ENCODE peak calls at places on chromosomes 11 and 22, in five cellular contexts. One of them, this sample, is unnamed.

GRCh38 chr11:100863080-100863581 is 176.0 kb downstream of the ARHGAP42 start:
- DNase-seq in A549: peak
- DNase-seq in brain microvascular endothelial cell: peak
- DNase-seq in heart right ventricle: peak
- DNase-seq in H9: no peak
- DNase-seq in this sample: peak

GRCh38 chr22:20419664-20419951 is 18.0 kb downstream of the SCARF2 start:
- DNase-seq in A549: no peak
- DNase-seq in brain microvascular endothelial cell: no peak
- DNase-seq in heart right ventricle: no peak
- DNase-seq in H9: no peak
- DNase-seq in this sample: no peak

GRCh38 chr22:43066844-43067385 is 22.3 kb downstream of the TTLL1 start:
- DNase-seq in A549: no peak
- DNase-seq in brain microvascular endothelial cell: peak
- DNase-seq in heart right ventricle: no peak
- DNase-seq in H9: no peak
- DNase-seq in this sample: peak

GRCh38 chr11:117830072-117830471 is 5.5 kb upstream of the FXYD2 start:
- DNase-seq in A549: no peak
- DNase-seq in brain microvascular endothelial cell: no peak
- DNase-seq in heart right ventricle: peak
- DNase-seq in H9: peak
- DNase-seq in this sample: no peak

GRCh38 chr22:41780714-41781507 is 19.6 kb upstream of the CCDC134 start:
- DNase-seq in A549: no peak
- DNase-seq in brain microvascular endothelial cell: peak
- DNase-seq in heart right ventricle: peak
- DNase-seq in H9: no peak
- DNase-seq in this sample: peak

GRCh38 chr11:62856333-62856910 is 17.0 kb upstream of the WDR74 start:
- DNase-seq in A549: no peak
- DNase-seq in brain microvascular endothelial cell: no peak
- DNase-seq in heart right ventricle: no peak
- DNase-seq in H9: no peak
- DNase-seq in this sample: no peak

GRCh38 chr22:40036591-40037225 is 42.0 kb downstream of the FAM83F start:
- DNase-seq in A549: peak
- DNase-seq in brain microvascular endothelial cell: peak
- DNase-seq in heart right ventricle: peak
- DNase-seq in H9: peak
- DNase-seq in this sample: peak

GRCh38 chr11:76455331-76455730 is 10.5 kb downstream of the EMSY start:
- DNase-seq in A549: no peak
- DNase-seq in brain microvascular endothelial cell: peak
- DNase-seq in heart right ventricle: no peak
- DNase-seq in H9: peak
- DNase-seq in this sample: no peak

GRCh38 chr22:27844256-27844655 is 42.7 kb upstream of the MN1 start:
- DNase-seq in A549: no peak
- DNase-seq in brain microvascular endothelial cell: no peak
- DNase-seq in heart right ventricle: no peak
- DNase-seq in H9: no peak
- DNase-seq in this sample: no peak

GRCh38 chr11:62552931-62553838 is 6.6 kb upstream of the AHNAK start:
- DNase-seq in A549: peak
- DNase-seq in brain microvascular endothelial cell: peak
- DNase-seq in heart right ventricle: peak
- DNase-seq in H9: peak
- DNase-seq in this sample: peak

GRCh38 chr11:1178906-1179305 is 21.2 kb downstream of the MUC5AC start:
- DNase-seq in A549: no peak
- DNase-seq in brain microvascular endothelial cell: no peak
- DNase-seq in heart right ventricle: no peak
- DNase-seq in H9: no peak
- DNase-seq in this sample: no peak

GRCh38 chr11:125449586-125449985 is 46.5 kb downstream of the FEZ1 start:
- DNase-seq in A549: no peak
- DNase-seq in brain microvascular endothelial cell: no peak
- DNase-seq in heart right ventricle: no peak
- DNase-seq in H9: no peak
- DNase-seq in this sample: no peak

GRCh38 chr11:134040386-134041297 is 28.2 kb upstream of the JAM3 start:
- DNase-seq in A549: no peak
- DNase-seq in brain microvascular endothelial cell: peak
- DNase-seq in heart right ventricle: no peak
- DNase-seq in H9: no peak
- DNase-seq in this sample: peak

GRCh38 chr11:124179311-124179710 is 3.8 kb upstream of the OR10D3 start:
- DNase-seq in A549: no peak
- DNase-seq in brain microvascular endothelial cell: no peak
- DNase-seq in heart right ventricle: no peak
- DNase-seq in H9: no peak
- DNase-seq in this sample: no peak

GRCh38 chr11:26095340-26095739 is 236.6 kb upstream of the ANO3 start:
- DNase-seq in A549: peak
- DNase-seq in brain microvascular endothelial cell: no peak
- DNase-seq in heart right ventricle: no peak
- DNase-seq in H9: no peak
- DNase-seq in this sample: no peak

GRCh38 chr11:19444231-19444630 is 203.5 kb upstream of the E2F8 start:
- DNase-seq in A549: no peak
- DNase-seq in brain microvascular endothelial cell: no peak
- DNase-seq in heart right ventricle: no peak
- DNase-seq in H9: no peak
- DNase-seq in this sample: peak

GRCh38 chr22:42277232-42277753 is 6.8 kb upstream of the TCF20 start:
- DNase-seq in A549: no peak
- DNase-seq in brain microvascular endothelial cell: no peak
- DNase-seq in heart right ventricle: no peak
- DNase-seq in H9: no peak
- DNase-seq in this sample: no peak

GRCh38 chr11:106012744-106013143 is 9.3 kb downstream of the MSANTD4 start:
- DNase-seq in A549: no peak
- DNase-seq in brain microvascular endothelial cell: peak
- DNase-seq in heart right ventricle: peak
- DNase-seq in H9: no peak
- DNase-seq in this sample: peak

GRCh38 chr11:87466228-87466627 is 428.5 kb downstream of the TMEM135 start:
- DNase-seq in A549: no peak
- DNase-seq in brain microvascular endothelial cell: no peak
- DNase-seq in heart right ventricle: no peak
- DNase-seq in H9: no peak
- DNase-seq in this sample: no peak

GRCh38 chr22:46732513-46732912 is 5.5 kb downstream of the CERK start:
- DNase-seq in A549: no peak
- DNase-seq in brain microvascular endothelial cell: no peak
- DNase-seq in heart right ventricle: no peak
- DNase-seq in H9: no peak
- DNase-seq in this sample: no peak

GRCh38 chr11:88886796-88887195 is 179.0 kb downstream of the GRM5 start:
- DNase-seq in A549: peak
- DNase-seq in brain microvascular endothelial cell: peak
- DNase-seq in heart right ventricle: no peak
- DNase-seq in H9: peak
- DNase-seq in this sample: peak

GRCh38 chr11:47179655-47179991 is 2.9 kb upstream of the ARFGAP2 start:
- DNase-seq in A549: peak
- DNase-seq in brain microvascular endothelial cell: peak
- DNase-seq in heart right ventricle: no peak
- DNase-seq in H9: peak
- DNase-seq in this sample: peak

GRCh38 chr11:33324211-33324985 is 67.2 kb downstream of the HIPK3 start:
- DNase-seq in A549: no peak
- DNase-seq in brain microvascular endothelial cell: no peak
- DNase-seq in heart right ventricle: no peak
- DNase-seq in H9: no peak
- DNase-seq in this sample: no peak

GRCh38 chr11:91926967-91927366 is 297.7 kb upstream of the FAT3 start:
- DNase-seq in A549: no peak
- DNase-seq in brain microvascular endothelial cell: no peak
- DNase-seq in heart right ventricle: no peak
- DNase-seq in H9: no peak
- DNase-seq in this sample: peak

GRCh38 chr22:38177926-38178604 is 3.6 kb downstream of the PLA2G6 start:
- DNase-seq in A549: peak
- DNase-seq in brain microvascular endothelial cell: peak
- DNase-seq in heart right ventricle: no peak
- DNase-seq in H9: no peak
- DNase-seq in this sample: peak

GRCh38 chr22:24416611-24417010 is 10.8 kb upstream of the ADORA2A start:
- DNase-seq in A549: no peak
- DNase-seq in brain microvascular endothelial cell: no peak
- DNase-seq in heart right ventricle: no peak
- DNase-seq in H9: no peak
- DNase-seq in this sample: no peak

DNA sequence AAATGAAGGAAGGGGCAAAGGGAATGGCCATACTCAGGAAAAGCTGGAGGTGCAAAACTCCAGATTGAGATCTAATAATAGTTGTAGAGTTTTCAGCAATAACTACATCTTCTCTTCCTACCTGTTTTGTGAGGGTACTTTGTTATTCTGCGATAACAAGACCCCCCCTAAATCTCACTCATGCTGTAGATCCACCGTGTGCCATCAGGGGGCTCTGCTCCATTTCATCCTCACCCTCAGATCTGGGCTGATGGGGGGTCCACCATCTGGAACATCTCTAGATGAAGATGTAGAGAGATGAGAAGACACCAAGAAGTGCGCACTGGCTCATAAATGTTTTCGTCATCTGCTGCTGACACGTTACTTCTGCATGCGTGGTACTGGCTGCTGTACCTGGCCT is 135.9 kb upstream of the KIRREL3 start:
- DNase-seq in A549: no peak
- DNase-seq in brain microvascular endothelial cell: no peak
- DNase-seq in heart right ventricle: no peak
- DNase-seq in H9: no peak
- DNase-seq in this sample: no peak
- TF ChIP-seq CTCF in A549: no peak
- TF ChIP-seq CTCF in brain microvascular endothelial cell: peak
- TF ChIP-seq CTCF in heart right ventricle: no peak
- TF ChIP-seq CTCF in H9: peak
- TF ChIP-seq CTCF in this sample: no peak

DNA sequence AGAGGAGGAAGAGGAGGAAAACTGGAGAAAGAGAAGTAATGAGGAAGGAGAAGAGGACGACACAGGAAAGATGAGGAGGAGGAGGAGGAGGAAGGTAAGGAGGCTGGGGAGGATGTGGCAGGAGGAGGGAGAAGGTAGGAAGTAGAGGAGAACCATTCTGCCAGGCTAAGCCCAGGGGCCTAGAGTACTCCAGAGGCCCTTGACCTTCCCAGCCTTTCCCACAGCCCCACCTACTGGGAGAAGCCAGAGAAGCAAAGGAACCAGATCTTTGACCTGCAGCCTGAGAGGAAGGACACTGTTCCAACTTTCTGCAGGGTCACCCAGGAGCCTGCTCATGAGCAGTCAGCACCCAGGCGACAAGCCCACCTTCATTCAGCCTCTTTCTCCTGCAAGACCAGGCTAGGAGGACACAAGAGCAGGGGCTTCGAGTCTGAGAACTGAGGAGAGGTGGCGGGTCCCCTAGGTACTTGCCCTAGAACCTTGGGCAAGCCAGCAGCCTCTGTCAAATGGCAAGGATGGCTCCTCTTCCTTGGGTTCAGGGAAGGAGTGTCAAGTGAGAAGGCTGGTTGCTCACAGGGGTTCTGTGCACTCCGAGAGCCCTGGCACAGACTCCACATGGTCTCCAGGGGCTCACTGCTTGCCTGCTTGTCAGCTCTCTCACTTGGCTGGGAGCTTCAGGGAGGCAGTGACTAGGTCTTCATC is 27.9 kb upstream of the OAF start:
- DNase-seq in A549: peak
- DNase-seq in brain microvascular endothelial cell: no peak
- DNase-seq in heart right ventricle: peak
- DNase-seq in H9: peak
- DNase-seq in this sample: peak
- TF ChIP-seq CTCF in A549: no peak
- TF ChIP-seq CTCF in brain microvascular endothelial cell: peak
- TF ChIP-seq CTCF in heart right ventricle: peak
- TF ChIP-seq CTCF in H9: peak
- TF ChIP-seq CTCF in this sample: peak

GRCh38 chr22:33811208-33811607 is 109.1 kb downstream of the LARGE1 start:
- DNase-seq in A549: no peak
- DNase-seq in brain microvascular endothelial cell: no peak
- DNase-seq in heart right ventricle: no peak
- DNase-seq in H9: no peak
- DNase-seq in this sample: no peak
- TF ChIP-seq CTCF in A549: no peak
- TF ChIP-seq CTCF in brain microvascular endothelial cell: no peak
- TF ChIP-seq CTCF in heart right ventricle: no peak
- TF ChIP-seq CTCF in H9: no peak
- TF ChIP-seq CTCF in this sample: no peak

GRCh38 chr11:34449013-34449412 is 10.3 kb downstream of the CAT start:
- DNase-seq in A549: no peak
- DNase-seq in brain microvascular endothelial cell: peak
- DNase-seq in heart right ventricle: no peak
- DNase-seq in H9: no peak
- DNase-seq in this sample: peak

GRCh38 chr11:34446389-34446788 is 7.7 kb downstream of the CAT start:
- DNase-seq in A549: no peak
- DNase-seq in brain microvascular endothelial cell: no peak
- DNase-seq in heart right ventricle: no peak
- DNase-seq in H9: no peak
- DNase-seq in this sample: no peak

GRCh38 chr11:34451053-34451452 is 12.3 kb downstream of the CAT start:
- DNase-seq in A549: no peak
- DNase-seq in brain microvascular endothelial cell: no peak
- DNase-seq in heart right ventricle: no peak
- DNase-seq in H9: no peak
- DNase-seq in this sample: no peak

GRCh38 chr11:34447044-34447443 is 8.3 kb downstream of the CAT start:
- DNase-seq in A549: no peak
- DNase-seq in brain microvascular endothelial cell: no peak
- DNase-seq in heart right ventricle: no peak
- DNase-seq in H9: no peak
- DNase-seq in this sample: no peak

DNA sequence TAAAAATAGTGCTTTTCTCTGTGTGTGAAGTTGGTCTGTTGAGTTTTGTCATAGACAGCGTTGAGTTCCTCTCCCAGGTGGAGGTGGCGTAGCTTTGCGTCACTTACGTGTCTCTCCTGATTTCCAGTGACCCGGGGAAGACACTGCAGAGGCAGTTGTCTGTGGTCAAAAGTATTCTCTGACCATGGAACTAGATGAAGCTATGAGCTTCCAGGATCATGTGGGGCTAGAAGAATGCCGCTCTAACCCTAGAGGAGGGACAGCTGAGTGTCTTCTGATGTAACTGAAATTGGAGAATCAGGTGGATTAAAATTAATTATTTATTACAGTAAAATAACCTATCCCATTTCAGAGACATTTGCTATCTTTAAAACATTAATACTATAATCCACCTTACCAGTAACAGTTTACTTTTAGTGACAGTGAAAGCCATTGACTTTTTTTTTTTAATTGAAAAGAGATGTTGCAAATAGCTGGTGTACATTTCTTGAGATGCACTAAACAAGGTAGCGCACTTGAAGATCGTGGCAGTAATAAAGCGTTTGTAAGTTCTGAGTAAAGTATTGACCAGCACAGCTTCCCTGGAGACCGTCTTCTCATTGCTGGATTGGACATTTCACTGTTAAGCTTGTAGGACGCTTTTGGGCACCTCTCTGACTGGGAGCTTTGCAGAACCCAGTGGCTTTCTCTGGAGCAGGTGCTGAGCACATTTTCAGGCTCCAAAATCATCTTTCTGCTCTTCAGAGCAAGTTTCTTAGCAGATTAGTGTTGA is 9.7 kb downstream of the CAT start:
- DNase-seq in A549: no peak
- DNase-seq in brain microvascular endothelial cell: no peak
- DNase-seq in heart right ventricle: no peak
- DNase-seq in H9: no peak
- DNase-seq in this sample: no peak
- TF ChIP-seq CTCF in A549: no peak
- TF ChIP-seq CTCF in brain microvascular endothelial cell: no peak
- TF ChIP-seq CTCF in heart right ventricle: no peak
- TF ChIP-seq CTCF in H9: no peak
- TF ChIP-seq CTCF in this sample: no peak